ENCODE peak calls at places on chromosomes 11 and 22, in six cellular contexts. J is GM23338, K is HCT116, E is HepG2, P is SK-N-SH, F is Panc1. D is an unnamed sample.
A peak's percentile ranks its signal among the peaks of the same experiment; 100 is the strongest.

GRCh38 chr11:125942771-125943428 is 2.9 kb upstream of the VSIG10L2 start:
- DNase-seq in J (no peak), K (no peak), E (no peak), P (no peak), F (no peak), D (no peak)

GRCh38 chr11:134951305-134951700 is 539.3 kb upstream of the B3GAT1 start:
- DNase-seq in J (no peak), K (no peak), E (no peak), P (no peak), F (no peak), D (no peak)

GRCh38 chr11:66970808-66971442 is 4.2 kb upstream of the C11orf86 start:
- DNase-seq in J (no peak), K (peak; percentile 89), E (peak; percentile 95), P (peak; percentile 8), F (peak; percentile 91), D (peak; percentile 90)

GRCh38 chr11:14373941-14374646 is 15.1 kb upstream of the RRAS2 start:
- DNase-seq in J (no peak), K (no peak), E (peak; percentile 38), P (no peak), F (no peak), D (peak; percentile 30)

GRCh38 chr22:31451709-31452571 is 37.7 kb downstream of the EIF4ENIF1 start:
- DNase-seq in J (peak; percentile 67), K (peak; percentile 21), E (peak; percentile 57), P (peak; percentile 27), F (peak; percentile 22), D (peak; percentile 21)

GRCh38 chr11:67032830-67033555 is 10.1 kb downstream of the SYT12 start:
- DNase-seq in J (no peak), K (no peak), E (no peak), P (no peak), F (no peak), D (peak; percentile 64)

GRCh38 chr11:2534131-2534956 is 89.5 kb downstream of the KCNQ1 start:
- DNase-seq in J (peak; percentile 47), K (peak; percentile 53), E (no peak), P (no peak), F (no peak), D (no peak)

GRCh38 chr22:42114721-42115120 is 15.9 kb downstream of the CYP2D6 start:
- DNase-seq in J (peak; percentile 86), K (peak; percentile 26), E (peak; percentile 54), P (no peak), F (no peak), D (peak; percentile 27)

GRCh38 chr11:46528445-46529085 is 65.3 kb downstream of the AMBRA1 start:
- DNase-seq in J (no peak), K (no peak), E (no peak), P (no peak), F (no peak), D (no peak)

GRCh38 chr11:84140386-84141169 is 854.4 kb upstream of the CCDC90B start:
- DNase-seq in J (peak; percentile 20), K (no peak), E (no peak), P (no peak), F (no peak), D (no peak)

GRCh38 chr22:17199131-17199731 is 20.0 kb downstream of the ADA2 start:
- DNase-seq in J (peak; percentile 96), K (no peak), E (no peak), P (peak; percentile 77), F (no peak), D (no peak)

GRCh38 chr11:77299528-77299993 is 1.9 kb downstream of the GDPD4 start:
- DNase-seq in J (no peak), K (peak; percentile 46), E (peak; percentile 84), P (no peak), F (peak; percentile 99), D (peak; percentile 72)

GRCh38 chr11:128790200-128790599 is 76.9 kb downstream of the KCNJ1 start:
- DNase-seq in J (no peak), K (no peak), E (no peak), P (no peak), F (no peak), D (no peak)

GRCh38 chr11:27120211-27120610 is 79.6 kb downstream of the BBOX1 start:
- DNase-seq in J (no peak), K (no peak), E (no peak), P (no peak), F (no peak), D (no peak)

GRCh38 chr11:24773326-24773725 is 276.5 kb downstream of the LUZP2 start:
- DNase-seq in J (no peak), K (no peak), E (no peak), P (no peak), F (no peak), D (no peak)

GRCh38 chr22:24938741-24939341 is 7.7 kb downstream of the LHFPL7 start:
- DNase-seq in J (peak; percentile 94), K (no peak), E (peak; percentile 49), P (peak; percentile 76), F (no peak), D (peak; percentile 42)

GRCh38 chr22:29328055-29328454 is 12.6 kb upstream of the RASL10A start:
- DNase-seq in J (no peak), K (no peak), E (no peak), P (no peak), F (no peak), D (no peak)

GRCh38 chr11:7480132-7480531 is 5.2 kb upstream of the OLFML1 start:
- DNase-seq in J (no peak), K (no peak), E (no peak), P (no peak), F (no peak), D (no peak)
- TF ChIP-seq REST in J (no peak), K (no peak), E (no peak), P (no peak), F (no peak), D (no peak)

GRCh38 chr22:39414886-39415285 is 15.3 kb downstream of the TAB1 start:
- DNase-seq in J (no peak), K (no peak), E (no peak), P (no peak), F (no peak), D (no peak)

GRCh38 chr22:39417641-39418040 is 18.1 kb downstream of the TAB1 start:
- DNase-seq in J (no peak), K (no peak), E (no peak), P (no peak), F (no peak), D (no peak)

GRCh38 chr22:39416319-39416718 is 16.7 kb downstream of the TAB1 start:
- DNase-seq in J (no peak), K (no peak), E (no peak), P (no peak), F (no peak), D (no peak)

GRCh38 chr22:39415506-39415905 is 15.9 kb downstream of the TAB1 start:
- DNase-seq in J (no peak), K (no peak), E (no peak), P (no peak), F (no peak), D (no peak)

GRCh38 chr22:39414377-39414776 is 14.8 kb downstream of the TAB1 start:
- DNase-seq in J (no peak), K (no peak), E (no peak), P (no peak), F (no peak), D (no peak)
- TF ChIP-seq REST in J (no peak), K (no peak), E (no peak), P (no peak), F (no peak), D (no peak)

DNA sequence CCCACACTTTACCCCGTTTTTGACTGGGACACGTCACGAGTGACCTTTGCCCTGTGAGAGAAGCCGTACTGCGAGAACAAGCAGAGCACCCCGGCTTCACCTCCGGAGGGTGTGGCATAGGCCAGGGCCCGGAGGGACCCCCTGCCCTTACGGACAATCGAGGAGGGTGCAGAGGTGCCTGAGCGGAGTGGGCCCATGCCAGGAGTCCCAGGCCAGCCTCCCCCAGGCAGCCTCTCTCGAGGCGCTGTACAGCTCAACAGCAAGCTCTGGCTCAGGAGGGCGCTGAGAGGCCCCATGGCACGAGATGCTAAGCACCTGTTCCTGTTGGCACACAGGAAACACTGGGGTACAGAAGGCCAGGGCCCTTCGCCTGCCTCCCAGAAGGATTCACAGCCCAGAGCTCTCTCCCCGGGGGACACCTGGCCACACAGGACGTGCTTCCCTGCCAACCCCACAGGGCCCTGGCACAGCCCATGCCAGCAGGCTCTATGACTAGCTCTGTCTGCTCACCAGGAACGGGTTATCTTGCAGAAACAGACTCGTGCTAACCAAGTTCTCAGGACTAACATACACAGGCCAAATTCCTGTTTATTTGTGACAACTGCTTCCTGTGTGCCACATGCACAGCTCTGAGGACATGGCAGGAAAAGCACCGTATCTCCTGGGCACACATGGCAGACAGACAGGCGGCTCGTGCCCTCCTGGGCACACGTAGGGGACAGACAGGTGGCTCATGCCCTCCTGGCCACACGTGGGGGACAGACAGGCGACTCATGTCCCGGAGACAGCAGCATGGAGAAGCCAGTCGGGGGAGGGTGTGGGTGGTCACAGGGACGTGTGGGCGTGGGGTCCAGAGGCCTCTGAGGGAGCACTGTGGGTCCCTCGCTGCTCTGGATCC is 11.6 kb downstream of the TOLLIP start:
- DNase-seq in J (no peak), K (no peak), E (no peak), P (no peak), F (no peak), D (no peak)
- TF ChIP-seq REST in J (no peak), K (no peak), E (no peak), P (no peak), F (no peak), D (no peak)

DNA sequence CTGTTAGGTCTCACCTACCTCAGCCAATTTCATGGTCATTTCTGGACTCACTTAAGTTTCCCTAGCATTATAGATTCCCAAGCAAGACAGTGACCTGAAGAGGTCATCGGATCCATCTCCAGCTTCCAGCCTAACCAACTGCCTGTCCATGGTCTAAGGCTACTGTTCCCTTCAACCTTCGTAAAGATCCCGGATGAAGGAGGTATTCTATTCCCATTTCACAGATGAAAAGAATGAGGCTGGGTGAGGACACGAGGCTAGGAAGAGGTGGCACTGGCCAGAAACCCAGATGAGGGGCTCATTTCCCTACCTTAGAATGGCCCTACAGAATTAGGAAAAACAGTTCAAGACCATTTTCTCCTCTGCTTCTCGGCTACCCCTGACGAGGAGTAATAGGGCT is 31.3 kb upstream of the DRD2 start:
- DNase-seq in J (no peak), K (no peak), E (no peak), P (no peak), F (no peak), D (no peak)
- TF ChIP-seq REST in J (no peak), K (no peak), E (no peak), P (no peak), F (no peak), D (no peak)

D was measured in A549.